ENCODE peak calls at places on chromosome 7, in six cellular contexts. One of them, this sample, is unnamed.

GRCh38 chr7:140304071-140304799 is 94.1 kb downstream of the SLC37A3 start:
- DNase-seq in NCI-H774: no peak
- DNase-seq in ACHN: peak; percentile 29
- DNase-seq in NCI-H187: no peak
- DNase-seq in activated CD4-positive, CD25-positive, alpha-beta regulatory T cell treated with anti-CD3 and anti-CD28 coated beads, Interleukin-2, amount 50 U/mL, for 72 hours: no peak
- DNase-seq in activated T-cell treated with anti-CD3 and anti-CD28 coated beads for 48 hours: no peak
- DNase-seq in this sample: peak; percentile 28

GRCh38 chr7:40175725-40176510 is 41.1 kb downstream of the SUGCT start:
- DNase-seq in NCI-H187: no peak
- DNase-seq in activated CD4-positive, CD25-positive, alpha-beta regulatory T cell treated with anti-CD3 and anti-CD28 coated beads, Interleukin-2, amount 50 U/mL, for 72 hours: no peak
- DNase-seq in ACHN: no peak
- DNase-seq in activated T-cell treated with anti-CD3 and anti-CD28 coated beads for 48 hours: no peak
- DNase-seq in NCI-H774: no peak
- DNase-seq in this sample: no peak

GRCh38 chr7:146636033-146636356 is 519.4 kb downstream of the CNTNAP2 start:
- DNase-seq in NCI-H187: no peak
- DNase-seq in ACHN: no peak
- DNase-seq in NCI-H774: no peak
- DNase-seq in activated CD4-positive, CD25-positive, alpha-beta regulatory T cell treated with anti-CD3 and anti-CD28 coated beads, Interleukin-2, amount 50 U/mL, for 72 hours: no peak
- DNase-seq in activated T-cell treated with anti-CD3 and anti-CD28 coated beads for 48 hours: no peak
- DNase-seq in this sample: peak; percentile 22

GRCh38 chr7:27171636-27172387 is 2.3 kb downstream of the HOXA10 start:
- DNase-seq in activated T-cell treated with anti-CD3 and anti-CD28 coated beads for 48 hours: no peak
- DNase-seq in ACHN: peak; percentile 67
- DNase-seq in NCI-H187: peak; percentile 89
- DNase-seq in activated CD4-positive, CD25-positive, alpha-beta regulatory T cell treated with anti-CD3 and anti-CD28 coated beads, Interleukin-2, amount 50 U/mL, for 72 hours: peak; percentile 29
- DNase-seq in NCI-H774: no peak
- DNase-seq in this sample: no peak

GRCh38 chr7:43511029-43511428 is 71.9 kb upstream of the STK17A start:
- DNase-seq in ACHN: no peak
- DNase-seq in activated T-cell treated with anti-CD3 and anti-CD28 coated beads for 48 hours: no peak
- DNase-seq in NCI-H187: no peak
- DNase-seq in NCI-H774: no peak
- DNase-seq in activated CD4-positive, CD25-positive, alpha-beta regulatory T cell treated with anti-CD3 and anti-CD28 coated beads, Interleukin-2, amount 50 U/mL, for 72 hours: no peak
- DNase-seq in this sample: no peak

GRCh38 chr7:121504478-121504877 is 108.4 kb upstream of the FAM3C start:
- DNase-seq in NCI-H187: no peak
- DNase-seq in activated T-cell treated with anti-CD3 and anti-CD28 coated beads for 48 hours: no peak
- DNase-seq in NCI-H774: no peak
- DNase-seq in activated CD4-positive, CD25-positive, alpha-beta regulatory T cell treated with anti-CD3 and anti-CD28 coated beads, Interleukin-2, amount 50 U/mL, for 72 hours: no peak
- DNase-seq in ACHN: peak; percentile 89
- DNase-seq in this sample: peak; percentile 44

GRCh38 chr7:95592570-95592969 is 3.7 kb downstream of the PDK4 start:
- DNase-seq in ACHN: no peak
- DNase-seq in activated T-cell treated with anti-CD3 and anti-CD28 coated beads for 48 hours: no peak
- DNase-seq in activated CD4-positive, CD25-positive, alpha-beta regulatory T cell treated with anti-CD3 and anti-CD28 coated beads, Interleukin-2, amount 50 U/mL, for 72 hours: no peak
- DNase-seq in NCI-H774: no peak
- DNase-seq in NCI-H187: no peak
- DNase-seq in this sample: no peak

GRCh38 chr7:73448609-73449008 is 15.0 kb downstream of the FZD9 start:
- DNase-seq in NCI-H774: no peak
- DNase-seq in NCI-H187: no peak
- DNase-seq in activated T-cell treated with anti-CD3 and anti-CD28 coated beads for 48 hours: no peak
- DNase-seq in ACHN: no peak
- DNase-seq in activated CD4-positive, CD25-positive, alpha-beta regulatory T cell treated with anti-CD3 and anti-CD28 coated beads, Interleukin-2, amount 50 U/mL, for 72 hours: no peak
- DNase-seq in this sample: no peak

GRCh38 chr7:30036220-30036619 is 8.0 kb downstream of the PLEKHA8 start:
- DNase-seq in activated T-cell treated with anti-CD3 and anti-CD28 coated beads for 48 hours: no peak
- DNase-seq in activated CD4-positive, CD25-positive, alpha-beta regulatory T cell treated with anti-CD3 and anti-CD28 coated beads, Interleukin-2, amount 50 U/mL, for 72 hours: no peak
- DNase-seq in NCI-H187: no peak
- DNase-seq in ACHN: no peak
- DNase-seq in NCI-H774: no peak
- DNase-seq in this sample: no peak

GRCh38 chr7:30090111-30090510 is 44.7 kb upstream of the MTURN start:
- DNase-seq in NCI-H774: no peak
- DNase-seq in activated T-cell treated with anti-CD3 and anti-CD28 coated beads for 48 hours: no peak
- DNase-seq in NCI-H187: no peak
- DNase-seq in activated CD4-positive, CD25-positive, alpha-beta regulatory T cell treated with anti-CD3 and anti-CD28 coated beads, Interleukin-2, amount 50 U/mL, for 72 hours: no peak
- DNase-seq in ACHN: no peak
- DNase-seq in this sample: no peak

GRCh38 chr7:23333671-23334246 is 34.6 kb downstream of the MALSU1 start:
- DNase-seq in NCI-H774: no peak
- DNase-seq in NCI-H187: no peak
- DNase-seq in activated T-cell treated with anti-CD3 and anti-CD28 coated beads for 48 hours: no peak
- DNase-seq in activated CD4-positive, CD25-positive, alpha-beta regulatory T cell treated with anti-CD3 and anti-CD28 coated beads, Interleukin-2, amount 50 U/mL, for 72 hours: no peak
- DNase-seq in ACHN: peak; percentile 100
- DNase-seq in this sample: peak; percentile 25

GRCh38 chr7:32762894-32763293 is 128.7 kb downstream of the KBTBD2 start:
- DNase-seq in NCI-H187: no peak
- DNase-seq in activated CD4-positive, CD25-positive, alpha-beta regulatory T cell treated with anti-CD3 and anti-CD28 coated beads, Interleukin-2, amount 50 U/mL, for 72 hours: no peak
- DNase-seq in NCI-H774: no peak
- DNase-seq in activated T-cell treated with anti-CD3 and anti-CD28 coated beads for 48 hours: no peak
- DNase-seq in ACHN: no peak
- DNase-seq in this sample: no peak

GRCh38 chr7:2431260-2431867 is 28.0 kb downstream of the CHST12 start:
- DNase-seq in NCI-H187: no peak
- DNase-seq in NCI-H774: no peak
- DNase-seq in ACHN: peak; percentile 31
- DNase-seq in activated T-cell treated with anti-CD3 and anti-CD28 coated beads for 48 hours: peak; percentile 34
- DNase-seq in activated CD4-positive, CD25-positive, alpha-beta regulatory T cell treated with anti-CD3 and anti-CD28 coated beads, Interleukin-2, amount 50 U/mL, for 72 hours: peak; percentile 41
- DNase-seq in this sample: no peak

GRCh38 chr7:96686305-96686704 is 23.3 kb downstream of the SEM1 start:
- DNase-seq in activated T-cell treated with anti-CD3 and anti-CD28 coated beads for 48 hours: no peak
- DNase-seq in ACHN: no peak
- DNase-seq in NCI-H774: no peak
- DNase-seq in activated CD4-positive, CD25-positive, alpha-beta regulatory T cell treated with anti-CD3 and anti-CD28 coated beads, Interleukin-2, amount 50 U/mL, for 72 hours: no peak
- DNase-seq in NCI-H187: no peak
- DNase-seq in this sample: no peak

GRCh38 chr7:64114791-64115190 is 69.6 kb downstream of the ZNF727 start:
- DNase-seq in activated T-cell treated with anti-CD3 and anti-CD28 coated beads for 48 hours: no peak
- DNase-seq in activated CD4-positive, CD25-positive, alpha-beta regulatory T cell treated with anti-CD3 and anti-CD28 coated beads, Interleukin-2, amount 50 U/mL, for 72 hours: no peak
- DNase-seq in NCI-H774: no peak
- DNase-seq in NCI-H187: no peak
- DNase-seq in ACHN: no peak
- DNase-seq in this sample: no peak

GRCh38 chr7:107581387-107582013 is 1.5 kb downstream of the BCAP29 start:
- DNase-seq in ACHN: no peak
- DNase-seq in NCI-H774: no peak
- DNase-seq in NCI-H187: no peak
- DNase-seq in activated T-cell treated with anti-CD3 and anti-CD28 coated beads for 48 hours: no peak
- DNase-seq in activated CD4-positive, CD25-positive, alpha-beta regulatory T cell treated with anti-CD3 and anti-CD28 coated beads, Interleukin-2, amount 50 U/mL, for 72 hours: no peak
- DNase-seq in this sample: peak; percentile 31

GRCh38 chr7:46576950-46577349 is 655.9 kb upstream of the IGFBP3 start:
- DNase-seq in activated CD4-positive, CD25-positive, alpha-beta regulatory T cell treated with anti-CD3 and anti-CD28 coated beads, Interleukin-2, amount 50 U/mL, for 72 hours: no peak
- DNase-seq in NCI-H774: no peak
- DNase-seq in NCI-H187: no peak
- DNase-seq in ACHN: no peak
- DNase-seq in activated T-cell treated with anti-CD3 and anti-CD28 coated beads for 48 hours: no peak
- DNase-seq in this sample: no peak

GRCh38 chr7:135248546-135248945 is 14.9 kb downstream of the STRA8 start:
- DNase-seq in activated T-cell treated with anti-CD3 and anti-CD28 coated beads for 48 hours: no peak
- DNase-seq in NCI-H187: no peak
- DNase-seq in activated CD4-positive, CD25-positive, alpha-beta regulatory T cell treated with anti-CD3 and anti-CD28 coated beads, Interleukin-2, amount 50 U/mL, for 72 hours: no peak
- DNase-seq in ACHN: no peak
- DNase-seq in NCI-H774: no peak
- DNase-seq in this sample: no peak

GRCh38 chr7:94223375-94224084 is 171.2 kb upstream of the COL1A2 start:
- DNase-seq in activated CD4-positive, CD25-positive, alpha-beta regulatory T cell treated with anti-CD3 and anti-CD28 coated beads, Interleukin-2, amount 50 U/mL, for 72 hours: no peak
- DNase-seq in ACHN: peak; percentile 92
- DNase-seq in NCI-H774: no peak
- DNase-seq in NCI-H187: no peak
- DNase-seq in activated T-cell treated with anti-CD3 and anti-CD28 coated beads for 48 hours: no peak
- DNase-seq in this sample: peak; percentile 59

GRCh38 chr7:1041471-1042160 is 2.7 kb upstream of the GPR146 start:
- DNase-seq in activated T-cell treated with anti-CD3 and anti-CD28 coated beads for 48 hours: no peak
- DNase-seq in ACHN: no peak
- DNase-seq in NCI-H187: no peak
- DNase-seq in NCI-H774: no peak
- DNase-seq in activated CD4-positive, CD25-positive, alpha-beta regulatory T cell treated with anti-CD3 and anti-CD28 coated beads, Interleukin-2, amount 50 U/mL, for 72 hours: no peak
- DNase-seq in this sample: no peak

GRCh38 chr7:141430426-141431142 is 120.6 kb upstream of the AGK start:
- DNase-seq in NCI-H774: peak; percentile 45
- DNase-seq in ACHN: no peak
- DNase-seq in activated T-cell treated with anti-CD3 and anti-CD28 coated beads for 48 hours: no peak
- DNase-seq in activated CD4-positive, CD25-positive, alpha-beta regulatory T cell treated with anti-CD3 and anti-CD28 coated beads, Interleukin-2, amount 50 U/mL, for 72 hours: no peak
- DNase-seq in NCI-H187: peak; percentile 42
- DNase-seq in this sample: no peak

GRCh38 chr7:17599733-17600685 is 301.6 kb downstream of the AHR start:
- DNase-seq in NCI-H187: no peak
- DNase-seq in activated T-cell treated with anti-CD3 and anti-CD28 coated beads for 48 hours: no peak
- DNase-seq in activated CD4-positive, CD25-positive, alpha-beta regulatory T cell treated with anti-CD3 and anti-CD28 coated beads, Interleukin-2, amount 50 U/mL, for 72 hours: no peak
- DNase-seq in NCI-H774: no peak
- DNase-seq in ACHN: peak; percentile 70
- DNase-seq in this sample: peak; percentile 84

GRCh38 chr7:1685000-1685624 is 15.0 kb downstream of the ELFN1 start:
- DNase-seq in ACHN: no peak
- DNase-seq in NCI-H774: no peak
- DNase-seq in activated T-cell treated with anti-CD3 and anti-CD28 coated beads for 48 hours: no peak
- DNase-seq in NCI-H187: no peak
- DNase-seq in activated CD4-positive, CD25-positive, alpha-beta regulatory T cell treated with anti-CD3 and anti-CD28 coated beads, Interleukin-2, amount 50 U/mL, for 72 hours: no peak
- DNase-seq in this sample: no peak

GRCh38 chr7:130750774-130751173 is 16.8 kb upstream of the KLF14 start:
- DNase-seq in ACHN: no peak
- DNase-seq in NCI-H187: no peak
- DNase-seq in activated T-cell treated with anti-CD3 and anti-CD28 coated beads for 48 hours: no peak
- DNase-seq in activated CD4-positive, CD25-positive, alpha-beta regulatory T cell treated with anti-CD3 and anti-CD28 coated beads, Interleukin-2, amount 50 U/mL, for 72 hours: no peak
- DNase-seq in NCI-H774: no peak
- DNase-seq in this sample: no peak

GRCh38 chr7:4726051-4726450 is 44.0 kb downstream of the FOXK1 start:
- DNase-seq in NCI-H774: no peak
- DNase-seq in ACHN: no peak
- DNase-seq in NCI-H187: no peak
- DNase-seq in activated CD4-positive, CD25-positive, alpha-beta regulatory T cell treated with anti-CD3 and anti-CD28 coated beads, Interleukin-2, amount 50 U/mL, for 72 hours: no peak
- DNase-seq in activated T-cell treated with anti-CD3 and anti-CD28 coated beads for 48 hours: no peak
- DNase-seq in this sample: no peak

GRCh38 chr7:153503093-153503492 is 549.1 kb upstream of the DPP6 start:
- DNase-seq in NCI-H774: no peak
- DNase-seq in ACHN: no peak
- DNase-seq in activated T-cell treated with anti-CD3 and anti-CD28 coated beads for 48 hours: no peak
- DNase-seq in activated CD4-positive, CD25-positive, alpha-beta regulatory T cell treated with anti-CD3 and anti-CD28 coated beads, Interleukin-2, amount 50 U/mL, for 72 hours: no peak
- DNase-seq in NCI-H187: no peak
- DNase-seq in this sample: no peak

GRCh38 chr7:5077740-5078139 is 32.1 kb downstream of the RBAK start:
- DNase-seq in ACHN: no peak
- DNase-seq in activated CD4-positive, CD25-positive, alpha-beta regulatory T cell treated with anti-CD3 and anti-CD28 coated beads, Interleukin-2, amount 50 U/mL, for 72 hours: no peak
- DNase-seq in activated T-cell treated with anti-CD3 and anti-CD28 coated beads for 48 hours: no peak
- DNase-seq in NCI-H774: peak; percentile 46
- DNase-seq in NCI-H187: no peak
- DNase-seq in this sample: no peak

GRCh38 chr7:77348371-77348813 is 67.8 kb downstream of the GSAP start:
- DNase-seq in NCI-H187: no peak
- DNase-seq in activated CD4-positive, CD25-positive, alpha-beta regulatory T cell treated with anti-CD3 and anti-CD28 coated beads, Interleukin-2, amount 50 U/mL, for 72 hours: no peak
- DNase-seq in activated T-cell treated with anti-CD3 and anti-CD28 coated beads for 48 hours: no peak
- DNase-seq in ACHN: peak; percentile 46
- DNase-seq in NCI-H774: no peak
- DNase-seq in this sample: no peak

This sample was measured in HT-29.